ENCODE peak calls at places on chromosomes 4 and X, in seven cellular contexts. C is GM10248, R is psoas muscle, G is nephron progenitor cell, P is left lung, X is H9, Z is mucosa of descending colon. L is an unnamed sample.

GRCh38 chr4:4413373-4413725 is 26.4 kb downstream of the NSG1 start:
- DNase-seq in R (peak), P (no peak), G (no peak), Z (no peak), C (no peak), X (no peak), L (peak)

GRCh38 chrX:11352296-11352741 is 59.1 kb downstream of the AMELX start:
- DNase-seq in R (no peak), C (no peak), G (no peak), P (no peak), X (no peak), Z (no peak), L (no peak)

GRCh38 chr4:147571021-147571770 is 46.0 kb upstream of the TMEM184C start:
- DNase-seq in C (no peak), X (no peak), P (no peak), G (no peak), R (no peak), Z (no peak), L (no peak)

GRCh38 chrX:14065800-14066199 is 36.1 kb upstream of the GEMIN8 start:
- DNase-seq in Z (peak), G (no peak), X (no peak), P (no peak), R (no peak), C (no peak), L (peak)

GRCh38 chrX:125850693-125851092 is 315.4 kb downstream of the DCAF12L2 start:
- DNase-seq in X (no peak), C (no peak), Z (no peak), G (no peak), R (no peak), P (no peak), L (no peak)

GRCh38 chr4:5824635-5825034 is 68.3 kb downstream of the CRMP1 start:
- DNase-seq in C (peak), Z (no peak), G (no peak), R (no peak), X (no peak), P (no peak), L (no peak)

GRCh38 chrX:7170903-7171302 is 22.9 kb upstream of the PUDP start:
- DNase-seq in Z (no peak), R (no peak), C (no peak), G (peak), X (peak), P (no peak), L (no peak)

GRCh38 chr4:187798385-187798784 is 197.2 kb upstream of the ZFP42 start:
- DNase-seq in C (no peak), P (no peak), Z (no peak), X (peak), R (no peak), G (no peak), L (no peak)

GRCh38 chr4:106208481-106209460 is 107.2 kb downstream of the TBCK start:
- DNase-seq in Z (peak), R (no peak), C (no peak), P (no peak), G (no peak), X (peak), L (no peak)

GRCh38 chr4:135601351-135601750 is 1399.8 kb upstream of the PABPC4L start:
- DNase-seq in R (no peak), P (no peak), Z (no peak), X (no peak), C (no peak), G (no peak), L (no peak)

GRCh38 chrX:154372612-154373022 is 1.8 kb downstream of the FLNA start:
- DNase-seq in R (no peak), X (no peak), G (no peak), P (no peak), Z (no peak), C (peak), L (no peak)

GRCh38 chr4:125303821-125304220 is 10.9 kb upstream of the FAT4 start:
- DNase-seq in C (no peak), Z (no peak), X (no peak), P (no peak), G (no peak), R (no peak), L (no peak)

GRCh38 chr4:34181311-34181808 is 2063.0 kb downstream of the ARAP2 start:
- DNase-seq in G (no peak), X (no peak), Z (no peak), C (no peak), R (no peak), P (no peak), L (no peak)

GRCh38 chr4:185255868-185256267 is 46.5 kb downstream of the SNX25 start:
- DNase-seq in Z (no peak), P (no peak), C (no peak), G (no peak), X (no peak), R (no peak), L (no peak)

GRCh38 chrX:103275947-103276567 is 493 bp downstream of the TCEAL5 start:
- DNase-seq in G (no peak), Z (no peak), R (peak), X (no peak), C (no peak), P (no peak), L (no peak)

GRCh38 chr4:14827111-14827510 is 175.2 kb upstream of the CPEB2 start:
- DNase-seq in C (no peak), R (no peak), G (no peak), P (no peak), X (no peak), Z (no peak), L (no peak)

GRCh38 chr4:40908297-40908696 is 158.5 kb downstream of the NSUN7 start:
- DNase-seq in C (no peak), Z (peak), G (no peak), R (no peak), X (peak), P (peak), L (no peak)

GRCh38 chr4:1092983-1093361 is 20.4 kb downstream of the RNF212 start:
- DNase-seq in R (no peak), X (no peak), P (no peak), G (no peak), C (no peak), Z (no peak), L (no peak)

GRCh38 chr4:2069986-2070385 is 10.9 kb downstream of the NAT8L start:
- DNase-seq in R (no peak), C (no peak), P (no peak), G (no peak), Z (peak), X (no peak), L (no peak)

GRCh38 chr4:54090804-54091623 is 8.9 kb upstream of the GSX2 start:
- DNase-seq in R (peak), G (peak), C (peak), P (peak), X (peak), Z (peak), L (no peak)

GRCh38 chr4:170011921-170012628 is 14.1 kb downstream of the MFAP3L start:
- DNase-seq in R (peak), C (no peak), P (no peak), Z (no peak), X (no peak), G (no peak), L (no peak)

GRCh38 chr4:177177446-177178160 is 132.1 kb upstream of the NEIL3 start:
- DNase-seq in G (no peak), C (no peak), Z (no peak), X (no peak), P (no peak), R (no peak), L (no peak)

GRCh38 chr4:156169861-156170260 is 216.2 kb upstream of the CTSO start:
- DNase-seq in C (no peak), R (no peak), G (no peak), P (no peak), Z (no peak), X (peak), L (no peak)

GRCh38 chr4:154877110-154877760 is 96.2 kb downstream of the RBM46 start:
- DNase-seq in Z (no peak), C (no peak), R (no peak), G (no peak), P (no peak), X (no peak), L (no peak)

GRCh38 chr4:119517361-119518229 is 111.0 kb downstream of the PDE5A start:
- DNase-seq in G (no peak), X (no peak), Z (no peak), P (no peak), R (no peak), C (no peak), L (no peak)

GRCh38 chr4:138158746-138159297 is 83.3 kb downstream of the SLC7A11 start:
- DNase-seq in P (no peak), C (no peak), X (no peak), Z (no peak), R (no peak), G (no peak), L (no peak)

GRCh38 chr4:76215120-76215519 is 1.5 kb upstream of the SCARB2 start:
- DNase-seq in Z (no peak), X (no peak), C (no peak), R (no peak), P (no peak), G (no peak), L (no peak)

GRCh38 chr4:168484626-168485025 is 4.3 kb upstream of the DDX60L start:
- DNase-seq in C (no peak), R (no peak), X (no peak), P (no peak), G (no peak), Z (no peak), L (no peak)

GRCh38 chr4:7788193-7788592 is 151.5 kb downstream of the AFAP1 start:
- DNase-seq in P (no peak), R (no peak), G (no peak), C (no peak), X (no peak), Z (no peak), L (no peak)
- TF ChIP-seq CTCF in P (no peak), R (no peak), G (no peak), C (no peak), X (no peak), Z (no peak), L (no peak)

GRCh38 chr4:97984545-97985131 is 158.6 kb downstream of the STPG2 start:
- DNase-seq in R (no peak), P (no peak), G (peak), C (no peak), Z (no peak), X (no peak), L (no peak)
- TF ChIP-seq CTCF in R (no peak), P (no peak), G (peak), C (no peak), Z (no peak), X (peak), L (no peak)

GRCh38 chr4:122224348-122224747 is 72.2 kb downstream of the BLTP1 start:
- DNase-seq in Z (no peak), C (no peak), R (no peak), X (peak), P (no peak), G (peak), L (no peak)
- TF ChIP-seq CTCF in Z (no peak), C (no peak), R (peak), X (no peak), P (no peak), G (peak), L (no peak)

GRCh38 chr4:144748814-144749555 is 103.0 kb downstream of the HHIP start:
- DNase-seq in R (no peak), P (no peak), X (no peak), C (no peak), Z (no peak), G (no peak), L (no peak)

GRCh38 chr4:144750348-144750747 is 104.4 kb downstream of the HHIP start:
- DNase-seq in P (no peak), R (no peak), Z (no peak), C (no peak), G (no peak), X (no peak), L (no peak)

GRCh38 chr4:144757969-144758368 is 112.0 kb downstream of the HHIP start:
- DNase-seq in R (no peak), X (no peak), G (no peak), Z (no peak), C (no peak), P (no peak), L (no peak)

GRCh38 chr4:144754562-144755410 is 108.8 kb downstream of the HHIP start:
- DNase-seq in G (no peak), C (no peak), Z (no peak), P (no peak), X (peak), R (no peak), L (no peak)
- TF ChIP-seq CTCF in G (no peak), C (no peak), Z (no peak), P (no peak), X (peak), R (peak), L (no peak)